ENCODE peak calls at places on chromosome X, in nine cellular contexts. F is Panc1, E is AG09309, A is upper lobe of left lung, O is tibial nerve, H is astrocyte of the spinal cord, X is lower lobe of right lung, B is fibroblast of lung, D is A673. C is an unnamed sample.

GRCh38 chrX:21374163-21374993 is at the start of gene CNKSR2:
- DNase-seq in B (peak; percentile 30), E (no peak), O (peak; percentile 21), A (no peak), H (peak; percentile 12), X (peak; percentile 61), D (peak; percentile 39), F (no peak), C (no peak)

GRCh38 chrX:43805579-43805978 is 76.7 kb downstream of the MAOB start:
- DNase-seq in B (peak; percentile 10), A (no peak), D (no peak), X (no peak), H (no peak), E (no peak), O (no peak), F (no peak), C (no peak)

GRCh38 chrX:153487590-153488071 is 7.1 kb upstream of the BGN start:
- DNase-seq in D (no peak), O (no peak), B (no peak), F (no peak), E (no peak), X (no peak), A (no peak), H (no peak), C (no peak)

GRCh38 chrX:115952417-115953092 is 218.0 kb upstream of the AGTR2 start:
- DNase-seq in X (no peak), E (no peak), B (no peak), O (no peak), H (no peak), D (peak; percentile 10), A (no peak), F (no peak), C (no peak)

GRCh38 chrX:73916931-73917657 is 354.1 kb downstream of the CHIC1 start:
- DNase-seq in E (peak; percentile 75), A (no peak), H (peak; percentile 87), O (no peak), D (peak; percentile 93), F (no peak), B (peak; percentile 97), X (no peak), C (peak; percentile 48)

GRCh38 chrX:17736478-17736855 is 826 bp upstream of the SCML1 start:
- DNase-seq in A (no peak), B (no peak), O (no peak), X (no peak), E (no peak), F (no peak), D (no peak), H (no peak), C (no peak)

GRCh38 chrX:14354541-14354940 is 174.8 kb upstream of the GLRA2 start:
- DNase-seq in A (no peak), B (no peak), E (peak; percentile 41), O (no peak), D (peak; percentile 77), X (no peak), H (peak; percentile 56), F (no peak), C (no peak)

GRCh38 chrX:112819013-112819635 is 21.5 kb downstream of the AMOT start:
- DNase-seq in H (peak; percentile 77), E (peak; percentile 14), O (no peak), X (no peak), F (no peak), A (no peak), B (peak; percentile 90), D (no peak), C (no peak)

GRCh38 chrX:94058728-94059382 is 384.8 kb downstream of the FAM133A start:
- DNase-seq in E (no peak), A (no peak), F (no peak), B (no peak), D (peak; percentile 22), H (no peak), X (no peak), O (no peak), C (no peak)

GRCh38 chrX:105314468-105314867 is 94.0 kb upstream of the TEX13A start:
- DNase-seq in F (no peak), D (no peak), E (no peak), H (peak; percentile 34), O (no peak), B (peak; percentile 45), A (no peak), X (no peak), C (peak; percentile 44)

GRCh38 chrX:14529288-14529989 is at the start of gene GLRA2:
- DNase-seq in B (peak; percentile 5), X (no peak), F (no peak), O (no peak), A (no peak), H (peak; percentile 25), E (no peak), D (peak; percentile 46), C (no peak)

GRCh38 chrX:69031971-69032391 is 133.3 kb downstream of the PJA1 start:
- DNase-seq in F (no peak), D (no peak), X (no peak), E (no peak), H (no peak), A (no peak), O (no peak), B (peak; percentile 24), C (peak; percentile 53)

GRCh38 chrX:39491548-39492297 is 606.0 kb downstream of the BCOR start:
- DNase-seq in D (no peak), A (no peak), B (no peak), F (no peak), H (no peak), O (no peak), X (no peak), E (no peak), C (no peak)

GRCh38 chrX:65522739-65523372 is 11.7 kb downstream of the LAS1L start:
- DNase-seq in H (peak; percentile 10), F (no peak), O (no peak), A (no peak), X (no peak), E (peak; percentile 11), D (no peak), B (peak; percentile 36), C (no peak)

DNA sequence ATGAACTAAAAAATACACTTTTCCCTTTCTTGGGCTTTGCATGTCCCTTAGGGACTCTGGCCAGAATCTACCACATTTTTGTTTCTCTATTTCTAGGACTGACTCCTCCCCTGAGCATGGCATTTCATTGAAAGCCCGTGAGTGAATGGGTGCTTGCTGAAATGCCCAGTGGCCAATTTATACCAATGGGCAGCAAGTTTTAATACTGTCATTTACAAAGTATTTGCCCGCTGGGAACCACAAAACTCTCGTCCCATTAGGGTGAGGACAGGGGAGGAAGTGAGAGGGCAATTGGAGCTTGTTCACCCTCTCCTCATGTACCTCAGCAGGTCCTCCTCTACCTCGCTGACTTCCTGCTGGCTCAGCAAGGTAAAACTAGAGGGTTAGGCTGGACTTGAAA is 1.1 kb downstream of the SRPX2 start:
- DNase-seq in D (no peak), B (peak; percentile 43), O (no peak), E (no peak), F (no peak), H (no peak), A (no peak), X (no peak), C (no peak)
- H3K4me3 ChIP-seq in D (peak overlapping the region; percentile 6), B (peak overlapping the region; percentile 45), O (peak overlapping the region; percentile 47), E (no peak overlapping the region), F (no peak overlapping the region), H (peak overlapping the region; percentile 51), A (peak overlapping the region; percentile 14), X (peak overlapping the region; percentile 37), C (no peak overlapping the region)

DNA sequence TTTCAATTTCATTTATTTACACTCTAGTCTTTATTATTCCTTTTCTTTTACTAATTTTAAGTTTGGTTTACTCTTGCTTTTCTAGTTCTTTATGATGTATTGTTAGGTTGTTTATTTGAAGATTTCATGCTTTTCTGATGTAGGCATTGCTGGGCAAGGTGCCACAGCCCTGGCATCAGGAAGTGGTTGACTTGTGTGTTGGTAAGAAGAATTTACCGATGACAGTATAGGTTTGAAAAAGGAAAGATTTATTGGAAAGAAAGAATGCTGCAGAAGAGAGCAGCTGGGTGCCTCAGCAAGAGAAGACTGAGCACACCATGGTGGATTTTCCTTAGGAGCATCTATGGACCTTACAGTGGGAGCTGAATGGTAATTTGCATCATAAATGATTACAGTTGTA is 153.2 kb downstream of the KLF8 start:
- DNase-seq in F (no peak), B (no peak), A (no peak), D (no peak), H (no peak), E (no peak), X (no peak), O (no peak), C (no peak)
- H3K4me3 ChIP-seq in F (no peak overlapping the region), B (no peak overlapping the region), A (no peak overlapping the region), D (no peak overlapping the region), H (no peak overlapping the region), E (no peak overlapping the region), X (no peak overlapping the region), O (no peak overlapping the region), C (no peak overlapping the region)

DNA sequence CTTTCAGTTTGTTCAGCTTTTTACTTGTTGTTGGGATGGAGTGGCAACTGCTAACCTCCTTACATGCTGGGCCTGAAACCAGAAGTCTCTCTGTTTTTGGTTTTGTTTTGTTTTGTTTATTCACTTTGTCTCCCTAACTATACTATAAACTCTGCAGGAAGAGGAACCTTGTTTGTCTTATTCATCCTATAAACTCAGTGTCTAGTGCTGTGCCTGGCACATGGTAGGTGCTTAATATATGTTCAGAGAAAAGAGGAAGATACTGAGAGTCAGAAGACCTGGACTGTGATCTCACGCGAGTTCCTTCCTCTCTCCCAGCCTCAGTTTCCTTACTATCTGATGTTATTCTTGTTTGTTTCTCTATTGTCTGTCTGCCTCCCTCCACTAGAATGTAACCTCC is 71.3 kb downstream of the PRPS1 start:
- DNase-seq in F (no peak), H (no peak), E (no peak), X (no peak), D (no peak), O (no peak), A (no peak), B (no peak), C (no peak)
- H3K4me3 ChIP-seq in F (no peak overlapping the region), H (no peak overlapping the region), E (no peak overlapping the region), X (no peak overlapping the region), D (no peak overlapping the region), O (no peak overlapping the region), A (no peak overlapping the region), B (no peak overlapping the region), C (no peak overlapping the region)

GRCh38 chrX:1112321-1112720 is 100.1 kb downstream of the CRLF2 start:
- DNase-seq in D (no peak), H (no peak), X (no peak), O (no peak), B (no peak), A (no peak), E (no peak), F (no peak), C (no peak)
- H3K4me3 ChIP-seq in D (no peak overlapping the region), H (no peak overlapping the region), X (no peak overlapping the region), O (no peak overlapping the region), B (no peak overlapping the region), A (no peak overlapping the region), E (no peak overlapping the region), F (no peak overlapping the region), C (no peak overlapping the region)

C was measured in keratinocyte.